ENCODE peak calls at places on chromosomes 5 and 9, in eight cellular contexts. D is WTC11, G is C1 segment of cervical spinal cord, W is NCI-H1105, E is mesendoderm, S is neural crest cell, J is ACHN, C is foreskin melanocyte. F is an unnamed sample.

GRCh38 chr5:176545737-176546509 is 3.2 kb upstream of the CDHR2 start:
- DNase-seq in D (no peak), G (no peak), W (no peak), E (no peak), S (no peak), J (no peak), C (no peak), F (no peak)

GRCh38 chr9:135083241-135083810 is 4.1 kb upstream of the OLFM1 start:
- DNase-seq in D (no peak), G (no peak), W (no peak), E (no peak), S (no peak), J (no peak), C (no peak), F (no peak)

GRCh38 chr9:138111607-138112006 is 234.0 kb downstream of the CACNA1B start:
- DNase-seq in D (no peak), G (no peak), W (no peak), E (no peak), S (no peak), J (no peak), C (no peak), F (no peak)

GRCh38 chr5:36156124-36156601 is 4.3 kb downstream of the SKP2 start:
- DNase-seq in D (no peak), G (no peak), W (no peak), E (peak), S (no peak), J (no peak), C (no peak), F (peak)

GRCh38 chr5:52989025-52989780 is at the start of gene ITGA2:
- DNase-seq in D (peak), G (no peak), W (no peak), E (peak), S (peak), J (peak), C (no peak), F (peak)

GRCh38 chr9:37575921-37576721 is at the start of gene FBXO10:
- DNase-seq in D (peak), G (peak), W (peak), E (peak), S (peak), J (peak), C (peak), F (peak)

GRCh38 chr5:170681013-170681433 is 102.5 kb upstream of the GABRP start:
- DNase-seq in D (peak), G (no peak), W (no peak), E (peak), S (peak), J (peak), C (peak), F (peak)

GRCh38 chr5:150675044-150675443 is 14.0 kb downstream of the MYOZ3 start:
- DNase-seq in D (no peak), G (no peak), W (no peak), E (no peak), S (no peak), J (no peak), C (no peak), F (no peak)

GRCh38 chr5:138352722-138353549 is 451 bp downstream of the KDM3B start:
- DNase-seq in D (peak), G (no peak), W (peak), E (peak), S (peak), J (peak), C (peak), F (peak)

GRCh38 chr9:33880562-33881089 is 63.7 kb downstream of the UBE2R2 start:
- DNase-seq in D (peak), G (no peak), W (no peak), E (peak), S (no peak), J (no peak), C (no peak), F (peak)

GRCh38 chr5:59021837-59022514 is 439.1 kb downstream of the RAB3C start:
- DNase-seq in D (no peak), G (no peak), W (peak), E (no peak), S (no peak), J (no peak), C (no peak), F (no peak)

GRCh38 chr9:129027685-129028191 is 393 bp downstream of the SH3GLB2 start:
- DNase-seq in D (no peak), G (no peak), W (peak), E (peak), S (no peak), J (peak), C (peak), F (no peak)

GRCh38 chr9:34562136-34562745 is 27.3 kb downstream of the CNTFR start:
- DNase-seq in D (peak), G (no peak), W (no peak), E (no peak), S (no peak), J (no peak), C (no peak), F (peak)

GRCh38 chr9:70639853-70640814 is 225.7 kb upstream of the KLF9 start:
- DNase-seq in D (no peak), G (no peak), W (peak), E (peak), S (peak), J (peak), C (peak), F (peak)

GRCh38 chr9:132749316-132749715 is 79.1 kb downstream of the GTF3C4 start:
- DNase-seq in D (no peak), G (no peak), W (no peak), E (no peak), S (no peak), J (no peak), C (no peak), F (peak)

GRCh38 chr5:82847564-82847963 is 229.6 kb downstream of the TMEM167A start:
- DNase-seq in D (no peak), G (no peak), W (no peak), E (no peak), S (no peak), J (no peak), C (no peak), F (no peak)

GRCh38 chr9:69649566-69650260 is 22.5 kb downstream of the APBA1 start:
- DNase-seq in D (no peak), G (no peak), W (no peak), E (no peak), S (no peak), J (no peak), C (no peak), F (no peak)

GRCh38 chr5:167294861-167295685 is 996.4 kb upstream of the WWC1 start:
- DNase-seq in D (no peak), G (no peak), W (no peak), E (peak), S (no peak), J (peak), C (peak), F (no peak)

GRCh38 chr5:156474251-156474650 is 147.3 kb downstream of the SGCD start:
- DNase-seq in D (no peak), G (no peak), W (no peak), E (no peak), S (no peak), J (no peak), C (no peak), F (no peak)

GRCh38 chr9:99189887-99190596 is 31.7 kb downstream of the ALG2 start:
- DNase-seq in D (no peak), G (no peak), W (no peak), E (no peak), S (no peak), J (no peak), C (no peak), F (no peak)

GRCh38 chr9:125867752-125868400 is 120.7 kb downstream of the PBX3 start:
- DNase-seq in D (no peak), G (no peak), W (peak), E (no peak), S (no peak), J (no peak), C (no peak), F (no peak)

GRCh38 chr5:115778417-115778816 is 38.0 kb downstream of the CDO1 start:
- DNase-seq in D (no peak), G (no peak), W (no peak), E (no peak), S (no peak), J (no peak), C (no peak), F (no peak)

GRCh38 chr9:12853021-12853420 is 78.2 kb downstream of the LURAP1L start:
- DNase-seq in D (no peak), G (no peak), W (no peak), E (no peak), S (no peak), J (no peak), C (no peak), F (no peak)

GRCh38 chr9:28365736-28366135 is 792.5 kb upstream of the C9orf72 start:
- DNase-seq in D (no peak), G (no peak), W (no peak), E (peak), S (no peak), J (no peak), C (no peak), F (no peak)

GRCh38 chr5:147461915-147462314 is 48.0 kb downstream of the DPYSL3 start:
- DNase-seq in D (no peak), G (no peak), W (no peak), E (no peak), S (no peak), J (no peak), C (no peak), F (no peak)

F was measured in endodermal cell.